ENCODE peak calls at places on chromosomes 1 and 21, in ten cellular contexts. S is aorta, Y is pancreas, R is coronary artery, N is mesenchymal stem cell, J is lower lobe of right lung, V is right cardiac atrium, Q is heart right ventricle, H is mammary epithelial cell, K is tibial artery. D is an unnamed sample.

GRCh38 chr1:81155131-81155530 is 645.6 kb upstream of the ADGRL2 start:
- DNase-seq in S (no peak), K (no peak), J (no peak), Y (no peak), V (no peak), Q (no peak), R (no peak), H (peak; percentile 21), N (peak; percentile 33), D (no peak)

GRCh38 chr1:15073799-15074308 is 79.7 kb upstream of the TMEM51 start:
- DNase-seq in K (no peak), S (no peak), H (no peak), Y (no peak), N (no peak), J (no peak), V (no peak), R (no peak), Q (no peak), D (no peak)

GRCh38 chr1:11434506-11434905 is 44.4 kb upstream of the DISP3 start:
- DNase-seq in N (no peak), Y (no peak), S (no peak), Q (no peak), R (no peak), V (no peak), J (no peak), H (no peak), K (no peak), D (no peak)

GRCh38 chr1:37410815-37411214 is 63.6 kb upstream of the ZC3H12A start:
- DNase-seq in V (no peak), R (no peak), N (peak; percentile 8), H (peak; percentile 16), Q (peak; percentile 23), S (no peak), J (no peak), K (no peak), Y (no peak), D (no peak)

GRCh38 chr21:46349134-46349760 is 25.3 kb downstream of the PCNT start:
- DNase-seq in K (no peak), N (no peak), V (no peak), Q (no peak), H (no peak), J (no peak), R (no peak), S (no peak), Y (no peak), D (no peak)

GRCh38 chr1:114310771-114311251 is 157.1 kb upstream of the SYT6 start:
- DNase-seq in R (no peak), V (peak; percentile 65), S (no peak), J (no peak), K (no peak), Y (no peak), H (no peak), N (no peak), Q (no peak), D (no peak)

GRCh38 chr1:4797429-4797828 is 143.0 kb downstream of the AJAP1 start:
- DNase-seq in J (no peak), K (no peak), R (peak; percentile 47), N (no peak), H (no peak), Q (no peak), V (no peak), S (no peak), Y (no peak), D (no peak)

GRCh38 chr1:53634571-53634979 is 104.4 kb downstream of the GLIS1 start:
- DNase-seq in K (peak; percentile 34), V (no peak), J (no peak), Y (no peak), S (peak; percentile 70), N (no peak), Q (no peak), H (no peak), R (peak; percentile 57), D (no peak)

GRCh38 chr1:99766378-99766800 is at the start of gene FRRS1:
- DNase-seq in H (peak; percentile 85), V (peak; percentile 86), Q (peak; percentile 58), Y (peak; percentile 48), R (no peak), S (peak; percentile 74), K (peak; percentile 68), N (peak; percentile 70), J (peak; percentile 52), D (peak; percentile 31)

GRCh38 chr1:117753652-117754051 is 147.8 kb downstream of the TENT5C start:
- DNase-seq in N (peak; percentile 60), H (peak; percentile 20), J (no peak), S (no peak), K (no peak), V (no peak), Y (no peak), R (no peak), Q (no peak), D (no peak)

GRCh38 chr1:75203415-75204277 is 69.5 kb downstream of the LHX8 start:
- DNase-seq in J (no peak), Y (no peak), H (peak; percentile 19), N (peak; percentile 66), V (no peak), R (no peak), Q (no peak), K (no peak), S (no peak), D (no peak)

GRCh38 chr1:197890936-197891335 is 11.5 kb upstream of the C1orf53 start:
- DNase-seq in K (no peak), N (no peak), H (no peak), Y (no peak), S (no peak), V (no peak), J (no peak), R (no peak), Q (no peak), D (no peak)
- H3K27ac ChIP-seq in K (no peak overlapping the region), N (no peak overlapping the region), H (no peak overlapping the region), Y (no peak overlapping the region), S (no peak overlapping the region), V (no peak overlapping the region), J (no peak overlapping the region), R (no peak overlapping the region), Q (no peak overlapping the region), D (no peak overlapping the region)

DNA sequence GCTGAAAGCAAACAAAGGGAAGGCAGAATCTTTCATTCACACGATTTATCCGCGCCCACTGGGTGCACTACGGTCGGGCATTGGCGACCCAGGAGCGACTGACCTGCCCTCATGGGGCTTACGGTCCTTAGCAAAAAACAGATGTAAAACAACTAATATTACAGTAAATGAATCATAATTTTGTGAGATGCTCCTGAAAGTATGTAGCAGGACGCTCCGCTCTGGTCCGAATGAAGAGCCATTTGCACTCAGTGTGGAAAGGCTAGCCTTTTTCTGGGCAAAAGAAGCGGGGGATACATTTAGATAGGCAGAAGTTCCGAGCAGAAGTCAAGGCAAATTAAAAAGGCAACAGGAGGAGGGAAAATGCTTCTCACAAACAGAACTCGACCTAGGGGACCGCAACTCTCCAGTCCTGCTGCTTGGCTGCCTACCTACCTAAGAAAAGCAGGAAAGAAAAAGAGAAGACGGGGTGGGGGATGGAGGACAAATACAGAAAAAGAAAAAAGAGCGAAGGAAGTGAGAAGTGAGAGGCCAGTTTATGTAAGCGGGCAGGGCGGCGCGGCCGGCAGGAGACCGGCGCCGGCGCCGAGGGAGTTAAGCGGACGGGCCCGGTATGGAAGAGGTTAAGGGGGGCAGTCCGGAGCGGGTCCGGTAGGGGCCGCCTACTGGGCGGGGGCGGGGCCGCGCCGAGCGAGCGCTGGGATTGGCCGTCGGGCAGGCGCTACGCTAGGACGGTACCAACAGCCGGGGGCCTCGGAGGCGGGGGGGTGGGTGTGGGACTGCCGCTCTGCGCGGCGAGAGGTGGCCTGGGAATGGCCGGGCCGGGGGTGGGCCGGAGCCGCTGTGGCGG is at the start of gene FAM20B:
- DNase-seq in J (peak; percentile 97), S (peak; percentile 99), Y (peak; percentile 97), H (peak; percentile 89), K (peak; percentile 97), R (peak; percentile 96), V (peak; percentile 98), N (peak; percentile 93), Q (peak; percentile 96), D (peak; percentile 90)
- H3K4me3 ChIP-seq in J (peak within 1 kb of the TSS; percentile 92), S (peak within 1 kb of the TSS; percentile 82), Y (peak within 1 kb of the TSS; percentile 94), H (peak within 1 kb of the TSS; percentile 94), K (peak within 1 kb of the TSS; percentile 76), R (peak within 1 kb of the TSS; percentile 90), V (peak within 1 kb of the TSS; percentile 99), N (peak within 1 kb of the TSS; percentile 87), Q (peak within 1 kb of the TSS; percentile 91), D (peak within 1 kb of the TSS; percentile 77)

GRCh38 chr1:22121421-22121911 is 21.4 kb downstream of the WNT4 start:
- DNase-seq in Q (no peak), S (no peak), N (no peak), R (no peak), J (no peak), H (no peak), K (peak; percentile 49), Y (peak; percentile 18), V (peak; percentile 26), D (no peak)

GRCh38 chr1:22123071-22123390 is 19.9 kb downstream of the WNT4 start:
- DNase-seq in K (peak; percentile 45), N (no peak), V (peak; percentile 37), S (no peak), R (no peak), H (no peak), J (no peak), Q (no peak), Y (no peak), D (no peak)

GRCh38 chr1:22120469-22120790 is 22.5 kb downstream of the WNT4 start:
- DNase-seq in K (peak; percentile 37), H (no peak), N (no peak), J (no peak), Y (no peak), R (no peak), S (no peak), Q (no peak), V (peak; percentile 28), D (no peak)

GRCh38 chr1:22123901-22124404 is 18.9 kb downstream of the WNT4 start:
- DNase-seq in K (peak; percentile 46), J (no peak), N (no peak), Q (no peak), R (no peak), H (no peak), V (peak; percentile 13), Y (no peak), S (no peak), D (no peak)

GRCh38 chr1:22122273-22123070 is 20.4 kb downstream of the WNT4 start:
- DNase-seq in N (no peak), Q (no peak), H (no peak), K (peak; percentile 64), V (peak; percentile 28), J (no peak), S (no peak), R (no peak), Y (peak; percentile 5), D (no peak)
- H3K27ac ChIP-seq in N (no peak overlapping the region), Q (no peak overlapping the region), H (no peak overlapping the region), K (no peak overlapping the region), V (no peak overlapping the region), J (no peak overlapping the region), S (no peak overlapping the region), R (no peak overlapping the region), Y (no peak overlapping the region), D (no peak overlapping the region)

DNA sequence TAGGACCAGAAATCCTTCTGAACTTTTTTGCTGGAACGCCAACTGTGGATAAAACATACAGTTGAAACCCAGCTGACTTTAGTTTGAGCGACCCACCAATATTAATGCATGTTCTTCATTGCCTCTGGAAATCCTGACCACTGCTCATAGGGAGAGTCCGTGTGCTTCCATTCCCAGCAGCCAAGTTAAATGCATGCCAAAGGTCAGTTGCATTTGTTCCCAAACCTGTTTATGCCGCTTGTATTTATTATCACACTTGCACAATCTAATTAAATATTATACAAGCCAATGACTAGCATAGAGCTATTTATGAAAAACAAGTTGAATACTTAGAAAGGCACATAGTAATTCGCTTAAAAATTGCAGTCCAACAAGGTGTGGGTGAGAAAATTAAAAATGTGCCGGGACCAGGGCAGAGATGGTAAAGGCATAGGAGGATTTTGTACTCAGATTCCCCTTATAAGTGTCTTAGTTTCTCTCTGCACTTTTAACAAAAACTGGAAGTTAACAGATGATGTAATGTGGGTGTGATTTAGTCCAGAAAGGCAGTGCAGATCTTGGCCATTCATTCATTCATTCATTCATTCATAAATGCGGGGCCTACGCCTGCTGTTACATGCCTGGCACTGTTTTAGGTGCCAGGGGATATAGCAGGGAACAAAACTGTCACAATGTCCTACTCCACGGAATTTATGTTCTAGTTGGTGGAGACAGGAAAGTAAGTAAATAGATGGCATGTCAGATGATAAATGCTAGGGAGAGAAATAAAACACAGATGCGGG is 99.7 kb downstream of the PRDM2 start:
- DNase-seq in H (no peak), R (no peak), Q (no peak), N (no peak), K (no peak), J (no peak), S (no peak), Y (no peak), V (no peak), D (no peak)
- H3K4me3 ChIP-seq in H (no peak overlapping the region), R (no peak overlapping the region), Q (no peak overlapping the region), N (no peak overlapping the region), K (no peak overlapping the region), J (no peak overlapping the region), S (no peak overlapping the region), Y (no peak overlapping the region), V (no peak overlapping the region), D (no peak overlapping the region)

D was measured in CD4-positive, alpha-beta memory T cell.